ENCODE peak calls at places on chromosome 13, in five cellular contexts. J, L, K, U and F are unnamed samples.

GRCh38 chr13:59607780-59608233 is 555.9 kb downstream of the DIAPH3 start:
- DNase-seq in U (peak), L (no peak), K (no peak), J (no peak), F (no peak)

GRCh38 chr13:27927444-27928352 is 7.9 kb downstream of the PDX1 start:
- DNase-seq in J (no peak), U (no peak), L (peak), K (no peak), F (peak)

GRCh38 chr13:80454245-80454644 is 113.3 kb upstream of the SPRY2 start:
- DNase-seq in U (peak), J (no peak), K (no peak), L (no peak), F (no peak)

GRCh38 chr13:61029064-61029463 is 386.6 kb downstream of the PCDH20 start:
- DNase-seq in J (no peak), K (no peak), L (peak), U (peak), F (no peak)

GRCh38 chr13:95462801-95463200 is 89.7 kb upstream of the CLDN10 start:
- DNase-seq in L (no peak), K (no peak), J (no peak), U (no peak), F (no peak)

GRCh38 chr13:35830850-35831450 is 300.2 kb downstream of the DCLK1 start:
- DNase-seq in U (no peak), J (no peak), K (no peak), L (no peak), F (no peak)

GRCh38 chr13:41561179-41561578 is 103.8 kb downstream of the RGCC start:
- DNase-seq in J (no peak), K (no peak), U (no peak), L (no peak), F (no peak)

GRCh38 chr13:25446261-25446660 is 74.5 kb downstream of the ATP8A2 start:
- DNase-seq in K (no peak), U (no peak), J (no peak), L (no peak), F (no peak)

GRCh38 chr13:45341799-45342584 is 1.0 kb upstream of the TPT1 start:
- DNase-seq in U (no peak), L (no peak), K (peak), J (peak), F (peak)

GRCh38 chr13:23979361-23980159 is 82.3 kb upstream of the C1QTNF9B start:
- DNase-seq in K (peak), J (peak), U (peak), L (peak), F (peak)

GRCh38 chr13:30255696-30256095 is 51.7 kb downstream of the KATNAL1 start:
- DNase-seq in U (no peak), K (no peak), J (no peak), L (no peak), F (no peak)

GRCh38 chr13:33388254-33388998 is 102.9 kb upstream of the STARD13 start:
- DNase-seq in J (no peak), L (no peak), K (no peak), U (peak), F (no peak)

GRCh38 chr13:98451676-98452105 is 125.2 kb downstream of the STK24 start:
- DNase-seq in K (no peak), L (no peak), J (peak), U (no peak), F (no peak)

GRCh38 chr13:48515732-48516131 is 17.1 kb downstream of the RCBTB2 start:
- DNase-seq in L (no peak), J (no peak), K (no peak), U (no peak), F (no peak)

GRCh38 chr13:94411747-94412146 is 67.7 kb downstream of the DCT start:
- DNase-seq in L (no peak), J (no peak), U (no peak), K (no peak), F (no peak)

GRCh38 chr13:52786747-52787146 is 47.1 kb upstream of the CNMD start:
- DNase-seq in L (no peak), K (no peak), U (no peak), J (no peak), F (no peak)

GRCh38 chr13:109769921-109770320 is 16.5 kb downstream of the IRS2 start:
- DNase-seq in K (no peak), U (no peak), J (no peak), L (no peak), F (no peak)

GRCh38 chr13:20442798-20443381 is 82.8 kb downstream of the CRYL1 start:
- DNase-seq in U (no peak), K (no peak), L (no peak), J (no peak), F (no peak)

GRCh38 chr13:33512880-33513554 is 227.5 kb upstream of the STARD13 start:
- DNase-seq in J (no peak), L (no peak), K (no peak), U (no peak), F (no peak)

GRCh38 chr13:21047087-21047486 is 14.3 kb downstream of the LATS2 start:
- DNase-seq in K (no peak), J (no peak), U (no peak), L (no peak), F (no peak)

GRCh38 chr13:27924529-27925141 is 4.8 kb downstream of the PDX1 start:
- DNase-seq in J (no peak), U (no peak), K (no peak), L (peak), F (peak)

GRCh38 chr13:48977973-48978372 is 2.3 kb downstream of the FNDC3A start:
- DNase-seq in L (no peak), J (no peak), K (no peak), U (peak), F (peak)

GRCh38 chr13:104140557-104140956 is 1074.3 kb upstream of the SLC10A2 start:
- DNase-seq in K (no peak), U (no peak), J (no peak), L (no peak), F (no peak)

GRCh38 chr13:44629465-44630183 is 53.5 kb upstream of the TSC22D1 start:
- DNase-seq in J (no peak), L (no peak), U (no peak), K (no peak), F (no peak)

GRCh38 chr13:89380101-89380500 is 1708.9 kb downstream of the SLITRK5 start:
- DNase-seq in K (no peak), L (no peak), J (no peak), U (peak), F (no peak)

GRCh38 chr13:29081697-29082440 is 261.7 kb downstream of the MTUS2 start:
- DNase-seq in U (peak), J (no peak), K (no peak), L (no peak), F (no peak)

GRCh38 chr13:76667551-76667950 is 218.7 kb downstream of the KCTD12 start:
- DNase-seq in K (no peak), J (no peak), L (no peak), U (peak), F (no peak)
- TF ChIP-seq CTCF in K (peak), J (peak), L (peak), U (no peak), F (peak)

GRCh38 chr13:37716796-37717195 is 118.2 kb upstream of the POSTN start:
- DNase-seq in K (no peak), J (no peak), U (no peak), L (no peak), F (no peak)
- TF ChIP-seq CTCF in K (no peak), J (no peak), U (no peak), L (no peak), F (no peak)

DNA sequence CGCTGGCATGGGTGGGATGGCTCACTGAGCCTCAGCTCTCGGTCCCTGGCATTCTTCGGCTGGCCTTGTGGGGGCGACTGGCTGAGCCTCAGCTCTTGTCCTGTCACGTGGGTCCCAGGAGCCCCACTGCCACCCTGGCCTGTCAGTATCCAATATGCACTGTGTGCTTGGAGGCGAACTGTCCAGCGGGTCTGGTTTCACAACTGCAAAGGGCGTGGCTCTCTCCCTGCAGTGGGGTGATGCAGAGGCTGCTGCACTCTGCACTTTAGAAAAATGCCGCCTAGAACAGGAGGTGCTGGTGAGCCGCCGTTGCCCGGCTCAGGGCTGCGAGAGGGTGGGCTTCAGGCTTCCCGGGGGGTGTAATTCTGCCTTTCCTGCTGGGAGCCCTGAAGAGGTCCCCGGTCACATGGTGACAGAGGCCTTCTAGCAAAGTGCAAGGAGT is 17.0 kb upstream of the TMEM255B start:
- DNase-seq in L (peak), U (no peak), J (no peak), K (peak), F (no peak)
- TF ChIP-seq CTCF in L (peak), U (no peak), J (no peak), K (peak), F (no peak)

GRCh38 chr13:112931028-112931934 is 37.7 kb upstream of the MCF2L start:
- DNase-seq in K (no peak), J (no peak), U (no peak), L (peak), F (no peak)
- TF ChIP-seq CTCF in K (peak), J (no peak), U (peak), L (peak), F (no peak)

GRCh38 chr13:111531505-111531904 is 211.1 kb downstream of the TEX29 start:
- DNase-seq in L (no peak), K (no peak), U (no peak), J (no peak), F (no peak)
- TF ChIP-seq CTCF in L (no peak), K (no peak), U (no peak), J (no peak), F (no peak)